ENCODE peak calls at places on chromosomes 4 and X, in nine cellular contexts. F is fibroblast of lung, R is right atrium auricular region, Y is neural progenitor cell, S is uterus, G is mammary epithelial cell, Q is body of pancreas, I is DND-41, D is gastrocnemius medialis. X is an unnamed sample.

GRCh38 chr4:151657896-151658295 is 102.9 kb downstream of the GATB start:
- DNase-seq in F (no peak), R (no peak), Y (no peak), S (no peak), G (no peak), Q (no peak), I (no peak), D (no peak), X (no peak)

GRCh38 chr4:2084316-2084715 is 25.2 kb downstream of the NAT8L start:
- DNase-seq in F (no peak), R (no peak), Y (no peak), S (no peak), G (no peak), Q (no peak), I (peak; percentile 1), D (peak; percentile 5), X (peak; percentile 11)

GRCh38 chr4:82639947-82640346 is 78.2 kb upstream of the TMEM150C start:
- DNase-seq in F (no peak), R (no peak), Y (no peak), S (no peak), G (no peak), Q (no peak), I (no peak), D (no peak), X (peak; percentile 31)

GRCh38 chr4:140130677-140131076 is 23.3 kb downstream of the MAML3 start:
- DNase-seq in F (peak; percentile 56), R (no peak), Y (no peak), S (no peak), G (peak; percentile 93), Q (no peak), I (no peak), D (no peak), X (no peak)

GRCh38 chrX:88424071-88424470 is 323.0 kb upstream of the CPXCR1 start:
- DNase-seq in F (no peak), R (no peak), Y (no peak), S (no peak), G (no peak), Q (no peak), I (no peak), D (no peak), X (no peak)

GRCh38 chrX:1053072-1053471 is 159.4 kb downstream of the CRLF2 start:
- DNase-seq in F (no peak), R (no peak), Y (no peak), S (no peak), G (no peak), Q (no peak), I (no peak), D (no peak), X (no peak)

GRCh38 chrX:43756076-43756475 is 100.0 kb downstream of the MAOA start:
- DNase-seq in F (no peak), R (no peak), Y (no peak), S (no peak), G (no peak), Q (no peak), I (no peak), D (no peak), X (no peak)

GRCh38 chr4:89212666-89213381 is 94.8 kb downstream of the GPRIN3 start:
- DNase-seq in F (no peak), R (no peak), Y (no peak), S (no peak), G (peak; percentile 14), Q (no peak), I (no peak), D (no peak), X (no peak)

GRCh38 chr4:18322111-18322510 is 300.6 kb upstream of the LCORL start:
- DNase-seq in F (no peak), R (no peak), Y (peak; percentile 6), S (no peak), G (no peak), Q (no peak), I (no peak), D (no peak), X (no peak)

GRCh38 chrX:78455901-78456300 is 128.5 kb upstream of the CYSLTR1 start:
- DNase-seq in F (no peak), R (no peak), Y (no peak), S (no peak), G (peak; percentile 35), Q (no peak), I (no peak), D (no peak), X (no peak)

GRCh38 chrX:134431894-134432293 is 28.1 kb upstream of the HPRT1 start:
- DNase-seq in F (peak; percentile 24), R (no peak), Y (no peak), S (no peak), G (peak; percentile 75), Q (no peak), I (no peak), D (no peak), X (no peak)

GRCh38 chr4:150402968-150403367 is 179.0 kb upstream of the MAB21L2 start:
- DNase-seq in F (peak; percentile 3), R (no peak), Y (peak; percentile 24), S (no peak), G (no peak), Q (peak; percentile 86), I (peak; percentile 92), D (peak; percentile 13), X (no peak)

GRCh38 chr4:98612318-98613250 is 45.8 kb downstream of the TSPAN5 start:
- DNase-seq in F (no peak), R (no peak), Y (peak; percentile 44), S (no peak), G (no peak), Q (no peak), I (peak; percentile 23), D (no peak), X (no peak)

GRCh38 chr4:5927747-5928146 is 34.9 kb upstream of the CRMP1 start:
- DNase-seq in F (no peak), R (no peak), Y (no peak), S (no peak), G (no peak), Q (no peak), I (no peak), D (no peak), X (no peak)

GRCh38 chr4:101155368-101155767 is 192.0 kb downstream of the PPP3CA start:
- DNase-seq in F (peak; percentile 24), R (no peak), Y (peak; percentile 21), S (no peak), G (peak; percentile 78), Q (no peak), I (no peak), D (no peak), X (no peak)

GRCh38 chr4:176969011-176969410 is 176.3 kb upstream of the VEGFC start:
- DNase-seq in F (no peak), R (no peak), Y (no peak), S (no peak), G (no peak), Q (no peak), I (no peak), D (no peak), X (no peak)

GRCh38 chrX:115939070-115939469 is 231.5 kb upstream of the AGTR2 start:
- DNase-seq in F (no peak), R (no peak), Y (no peak), S (no peak), G (no peak), Q (no peak), I (no peak), D (no peak), X (no peak)

GRCh38 chr4:26080876-26081628 is 167.0 kb downstream of the SMIM20 start:
- DNase-seq in F (no peak), R (no peak), Y (no peak), S (no peak), G (no peak), Q (no peak), I (no peak), D (no peak), X (no peak)
- H3K4me1 ChIP-seq in F (peaks cover 17% of the 10 kb centered on the region), R (peaks cover 5% of the 10 kb centered on the region), Y (no peaks in the 10 kb centered on the region), S (no peaks in the 10 kb centered on the region), G (peaks cover 17% of the 10 kb centered on the region), Q (peaks cover 13% of the 10 kb centered on the region), I (no peaks in the 10 kb centered on the region), D (peaks cover 32% of the 10 kb centered on the region), X (no peaks in the 10 kb centered on the region)

GRCh38 chrX:17009856-17010650 is 63.6 kb downstream of the REPS2 start:
- DNase-seq in F (no peak), R (no peak), Y (no peak), S (no peak), G (no peak), Q (peak; percentile 45), I (no peak), D (no peak), X (no peak)

GRCh38 chrX:17005712-17006372 is 59.4 kb downstream of the REPS2 start:
- DNase-seq in F (no peak), R (no peak), Y (no peak), S (no peak), G (peak; percentile 42), Q (no peak), I (no peak), D (no peak), X (no peak)

DNA sequence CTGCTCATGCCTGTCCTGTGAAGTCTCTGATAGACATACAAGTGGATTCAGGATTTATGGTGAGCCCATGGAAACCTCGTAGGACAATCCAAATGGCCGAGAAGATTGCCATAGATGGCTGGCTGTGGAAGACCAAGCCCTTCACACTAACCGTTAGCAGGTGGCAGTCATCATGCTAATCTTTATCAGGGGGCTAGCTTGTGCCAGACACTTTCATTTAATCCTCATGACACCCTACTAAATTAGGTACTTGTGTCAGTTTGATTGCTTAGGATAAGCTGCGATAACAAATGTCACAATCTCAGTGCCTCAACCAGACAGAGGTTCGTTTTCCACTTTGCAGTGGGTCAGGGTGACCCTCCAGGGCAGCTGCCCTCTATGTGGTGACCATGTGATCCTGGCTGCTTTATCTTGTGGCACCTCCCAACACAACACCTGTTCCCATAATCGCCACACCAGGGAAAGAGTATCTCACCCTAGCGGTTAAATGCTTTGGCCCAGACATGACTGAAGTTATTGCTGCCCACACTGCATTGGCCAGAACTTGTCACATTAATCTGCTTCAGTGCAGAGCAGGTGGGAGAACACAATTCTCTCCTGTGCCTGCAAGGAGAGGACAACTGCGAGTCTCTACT is 60.8 kb downstream of the REPS2 start:
- DNase-seq in F (peak; percentile 43), R (no peak), Y (peak; percentile 41), S (peak; percentile 39), G (peak; percentile 6), Q (no peak), I (peak; percentile 6), D (no peak), X (no peak)
- TF ChIP-seq CTCF in F (peak; percentile 43), R (no peak), Y (peak; percentile 42), S (no peak), G (peak; percentile 22), Q (peak; percentile 37), I (peak; percentile 51), D (peak; percentile 10), X (no peak)

GRCh38 chrX:132594129-132594528 is 105.3 kb upstream of the MBNL3 start:
- DNase-seq in F (no peak), R (no peak), Y (no peak), S (no peak), G (peak; percentile 34), Q (no peak), I (no peak), D (no peak), X (no peak)
- H3K4me3 ChIP-seq in F (no peak overlapping the region), R (no peak overlapping the region), Y (no peak overlapping the region), S (no peak overlapping the region), G (no peak overlapping the region), Q (no peak overlapping the region), I (no peak overlapping the region), D (no peak overlapping the region), X (no peak overlapping the region)

DNA sequence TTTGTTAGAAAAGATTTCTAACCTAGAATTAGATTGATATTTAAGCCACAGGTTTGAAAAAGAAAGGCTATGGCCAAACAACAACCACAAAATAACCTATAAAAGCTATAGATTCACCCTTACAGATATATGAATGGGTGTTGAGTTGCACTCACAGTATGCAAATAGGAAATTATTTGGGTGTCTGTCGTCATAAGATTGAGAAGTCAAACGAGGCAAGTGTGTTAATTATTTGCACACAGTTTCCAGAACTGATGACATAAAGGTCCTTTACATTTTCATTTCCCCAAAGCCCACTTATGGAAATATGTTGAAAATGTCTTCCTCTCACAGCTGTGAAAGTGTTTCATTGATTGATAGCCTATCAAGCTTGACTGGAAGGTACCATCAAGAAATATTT is 101.2 kb upstream of the CXCL13 start:
- DNase-seq in F (no peak), R (no peak), Y (no peak), S (no peak), G (no peak), Q (no peak), I (no peak), D (no peak), X (no peak)
- H3K4me1 ChIP-seq in F (no peaks in the 10 kb centered on the region), R (no peaks in the 10 kb centered on the region), Y (no peaks in the 10 kb centered on the region), S (no peaks in the 10 kb centered on the region), G (no peaks in the 10 kb centered on the region), Q (no peaks in the 10 kb centered on the region), I (no peaks in the 10 kb centered on the region), D (no peaks in the 10 kb centered on the region), X (no peaks in the 10 kb centered on the region)

X was measured in testis.